ENCODE peak calls at places on chromosomes 13 and 19, in nine cellular contexts. J, N, L, X, D, F, V, H and W are unnamed samples.

GRCh38 chr19:48308695-48309586 is 16.4 kb upstream of the EMP3 start:
- DNase-seq in J (no peak), N (no peak), L (no peak), X (no peak), D (no peak), F (no peak), V (peak; percentile 30), H (no peak), W (no peak)

GRCh38 chr19:40642757-40643325 is 41.7 kb downstream of the LTBP4 start:
- DNase-seq in J (no peak), N (no peak), L (no peak), X (no peak), D (no peak), F (no peak), V (no peak), H (no peak), W (no peak)

GRCh38 chr13:86559915-86560314 is 760.7 kb upstream of the SLITRK6 start:
- DNase-seq in J (no peak), N (no peak), L (no peak), X (no peak), D (no peak), F (no peak), V (no peak), H (no peak), W (no peak)

GRCh38 chr13:22517544-22517943 is 663.2 kb upstream of the SGCG start:
- DNase-seq in J (no peak), N (no peak), L (no peak), X (no peak), D (no peak), F (no peak), V (peak; percentile 37), H (no peak), W (no peak)

GRCh38 chr13:108214511-108215383 is 589 bp downstream of the LIG4 start:
- DNase-seq in J (no peak), N (peak; percentile 9), L (no peak), X (peak; percentile 55), D (peak; percentile 30), F (peak; percentile 9), V (peak; percentile 59), H (no peak), W (peak; percentile 9)

GRCh38 chr19:53554804-53555203 is 16.9 kb downstream of the ZNF331 start:
- DNase-seq in J (no peak), N (no peak), L (no peak), X (no peak), D (no peak), F (no peak), V (no peak), H (no peak), W (no peak)

GRCh38 chr13:57629391-57629804 is 2.1 kb upstream of the PCDH17 start:
- DNase-seq in J (no peak), N (no peak), L (peak; percentile 1), X (peak; percentile 55), D (no peak), F (no peak), V (no peak), H (no peak), W (no peak)

GRCh38 chr13:50589139-50589538 is 254.4 kb downstream of the DLEU7 start:
- DNase-seq in J (no peak), N (no peak), L (no peak), X (no peak), D (no peak), F (no peak), V (no peak), H (peak; percentile 95), W (no peak)

GRCh38 chr13:27638521-27638920 is 16.8 kb downstream of the POLR1D start:
- DNase-seq in J (no peak), N (no peak), L (no peak), X (no peak), D (no peak), F (no peak), V (no peak), H (no peak), W (no peak)

GRCh38 chr13:113118328-113119021 is 4.1 kb upstream of the F10 start:
- DNase-seq in J (no peak), N (no peak), L (no peak), X (peak; percentile 73), D (no peak), F (no peak), V (no peak), H (no peak), W (no peak)

GRCh38 chr13:70171151-70171550 is 62.9 kb upstream of the KLHL1 start:
- DNase-seq in J (no peak), N (no peak), L (no peak), X (no peak), D (no peak), F (no peak), V (no peak), H (no peak), W (no peak)

GRCh38 chr13:46119883-46120614 is 15.2 kb upstream of the CPB2 start:
- DNase-seq in J (no peak), N (no peak), L (no peak), X (no peak), D (no peak), F (no peak), V (no peak), H (peak; percentile 57), W (no peak)

GRCh38 chr13:73874460-73874859 is 259.7 kb downstream of the KLF12 start:
- DNase-seq in J (no peak), N (no peak), L (no peak), X (no peak), D (no peak), F (no peak), V (no peak), H (no peak), W (no peak)

GRCh38 chr13:108777421-108778420 is 148.3 kb downstream of the MYO16 start:
- DNase-seq in J (no peak), N (peak; percentile 77), L (no peak), X (no peak), D (no peak), F (no peak), V (no peak), H (peak; percentile 60), W (no peak)